ENCODE peak calls at places on chromosomes 16 and 17, in four cellular contexts. One of them, this sample, is unnamed.

GRCh38 chr17:2406271-2406902 is 5.5 kb upstream of the MNT start:
- DNase-seq in psoas muscle: no peak
- DNase-seq in thoracic aorta: no peak
- DNase-seq in Caco-2: no peak
- DNase-seq in this sample: no peak

GRCh38 chr17:50908860-50909764 is 43.0 kb upstream of the TOB1 start:
- DNase-seq in psoas muscle: peak; percentile 72
- DNase-seq in thoracic aorta: no peak
- DNase-seq in Caco-2: peak; percentile 84
- DNase-seq in this sample: no peak

GRCh38 chr16:67190448-67191399 is 788 bp upstream of the EXOC3L1 start:
- DNase-seq in psoas muscle: no peak
- DNase-seq in thoracic aorta: no peak
- DNase-seq in Caco-2: no peak
- DNase-seq in this sample: no peak

GRCh38 chr16:25063865-25064264 is 47.7 kb upstream of the LCMT1 start:
- DNase-seq in psoas muscle: no peak
- DNase-seq in thoracic aorta: no peak
- DNase-seq in Caco-2: no peak
- DNase-seq in this sample: no peak

GRCh38 chr16:53631236-53631635 is 72.4 kb downstream of the RPGRIP1L start:
- DNase-seq in psoas muscle: no peak
- DNase-seq in thoracic aorta: no peak
- DNase-seq in Caco-2: no peak
- DNase-seq in this sample: no peak

GRCh38 chr17:32222621-32223020 is 43.0 kb upstream of the RHBDL3 start:
- DNase-seq in psoas muscle: no peak
- DNase-seq in thoracic aorta: no peak
- DNase-seq in Caco-2: no peak
- DNase-seq in this sample: no peak

GRCh38 chr16:10606607-10607006 is 26.2 kb upstream of the EMP2 start:
- DNase-seq in psoas muscle: no peak
- DNase-seq in thoracic aorta: no peak
- DNase-seq in Caco-2: no peak
- DNase-seq in this sample: no peak

GRCh38 chr16:10906914-10907756 is 30.1 kb downstream of the CIITA start:
- DNase-seq in psoas muscle: no peak
- DNase-seq in thoracic aorta: no peak
- DNase-seq in Caco-2: no peak
- DNase-seq in this sample: no peak

GRCh38 chr16:3137267-3137666 is 2.4 kb downstream of the ZNF213 start:
- DNase-seq in psoas muscle: no peak
- DNase-seq in thoracic aorta: no peak
- DNase-seq in Caco-2: peak; percentile 15
- DNase-seq in this sample: no peak

GRCh38 chr17:80619535-80620235 is 75.0 kb downstream of the RPTOR start:
- DNase-seq in psoas muscle: no peak
- DNase-seq in thoracic aorta: no peak
- DNase-seq in Caco-2: peak; percentile 62
- DNase-seq in this sample: no peak

GRCh38 chr17:27888945-27889344 is 4.2 kb downstream of the LYRM9 start:
- DNase-seq in psoas muscle: no peak
- DNase-seq in thoracic aorta: no peak
- DNase-seq in Caco-2: peak; percentile 99
- DNase-seq in this sample: no peak

GRCh38 chr16:56547120-56547948 is 17.5 kb upstream of the MT4 start:
- DNase-seq in psoas muscle: no peak
- DNase-seq in thoracic aorta: no peak
- DNase-seq in Caco-2: no peak
- DNase-seq in this sample: no peak

GRCh38 chr17:2107506-2107905 is 52.6 kb downstream of the HIC1 start:
- DNase-seq in psoas muscle: no peak
- DNase-seq in thoracic aorta: no peak
- DNase-seq in Caco-2: no peak
- DNase-seq in this sample: no peak

GRCh38 chr17:50953518-50953830 is 87.3 kb upstream of the TOB1 start:
- DNase-seq in psoas muscle: peak; percentile 56
- DNase-seq in thoracic aorta: no peak
- DNase-seq in Caco-2: no peak
- DNase-seq in this sample: no peak

GRCh38 chr17:67441052-67441738 is 64.1 kb downstream of the PITPNC1 start:
- DNase-seq in psoas muscle: no peak
- DNase-seq in thoracic aorta: peak; percentile 6
- DNase-seq in Caco-2: no peak
- DNase-seq in this sample: no peak

This sample was measured in D721Med.